ENCODE peak calls at places on chromosomes 7 and 10, in eight cellular contexts. K is HL-60, H is stomach, V is DND-41, I is Karpas-422, G is suprapubic skin, F is fibroblast of lung, C is hepatocyte. M is an unnamed sample.

GRCh38 chr7:128922496-128923410 is 12.2 kb upstream of the KCP start:
- DNase-seq in H (no peak), C (no peak), G (peak; percentile 38), V (no peak), I (no peak), K (no peak), F (no peak), M (peak; percentile 56)

GRCh38 chr7:50502001-50502684 is 52.0 kb upstream of the FIGNL1 start:
- DNase-seq in F (peak; percentile 90), V (no peak), I (no peak), C (peak; percentile 71), H (no peak), G (no peak), K (no peak), M (peak; percentile 87)

GRCh38 chr10:71423268-71423667 is 26.5 kb downstream of the CDH23 start:
- DNase-seq in C (no peak), G (peak; percentile 31), I (no peak), H (no peak), K (no peak), V (no peak), F (no peak), M (no peak)

GRCh38 chr7:132488634-132489302 is 87.5 kb downstream of the PLXNA4 start:
- DNase-seq in H (no peak), F (peak; percentile 33), G (no peak), I (no peak), C (no peak), K (no peak), V (no peak), M (no peak)

GRCh38 chr10:11894381-11895107 is 71.4 kb downstream of the PROSER2 start:
- DNase-seq in I (no peak), F (no peak), G (no peak), V (no peak), H (no peak), C (no peak), K (no peak), M (no peak)

GRCh38 chr7:131898418-131898817 is 342.0 kb upstream of the PODXL start:
- DNase-seq in I (no peak), H (no peak), F (peak; percentile 84), G (no peak), K (peak; percentile 39), V (peak; percentile 50), C (no peak), M (no peak)

GRCh38 chr10:113742466-113742865 is 9.0 kb upstream of the PLEKHS1 start:
- DNase-seq in F (no peak), G (no peak), H (no peak), C (no peak), K (no peak), V (no peak), I (no peak), M (no peak)

GRCh38 chr7:88169717-88170320 is 50.0 kb downstream of the SRI start:
- DNase-seq in K (no peak), I (peak; percentile 46), G (no peak), C (peak; percentile 23), F (no peak), V (no peak), H (no peak), M (no peak)

GRCh38 chr7:75658369-75658768 is 80.4 kb downstream of the HIP1 start:
- DNase-seq in F (no peak), K (no peak), C (no peak), H (no peak), V (no peak), G (no peak), I (no peak), M (no peak)

GRCh38 chr10:77513783-77514331 is 123.8 kb downstream of the KCNMA1 start:
- DNase-seq in K (no peak), V (no peak), H (peak; percentile 52), F (peak; percentile 95), C (peak; percentile 75), I (no peak), G (no peak), M (peak; percentile 89)

DNA sequence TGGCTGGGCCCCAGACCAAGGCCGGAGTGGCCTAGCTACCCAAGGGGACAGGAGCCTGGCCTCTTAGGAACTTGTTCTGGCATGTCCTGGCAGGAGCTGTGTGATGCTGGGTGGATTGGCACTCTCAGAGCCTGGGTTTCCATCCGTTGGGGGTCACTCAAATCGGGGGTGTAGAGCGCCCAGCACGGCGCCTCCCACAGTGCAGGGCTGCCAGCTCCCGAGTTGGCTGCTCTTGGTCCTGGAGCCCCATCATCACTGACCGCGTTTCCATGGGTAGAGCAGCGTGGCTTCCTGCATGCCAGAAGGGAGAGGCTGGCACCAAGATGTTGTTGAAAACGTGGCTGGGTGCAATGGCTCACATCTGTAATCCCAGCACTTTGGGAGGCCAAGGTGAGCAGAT is 70.3 kb downstream of the UNCX start:
- DNase-seq in H (no peak), C (no peak), F (no peak), V (no peak), K (no peak), G (no peak), I (no peak), M (no peak)
- H3K27ac ChIP-seq in H (no peak overlapping the region), C (no peak overlapping the region), F (no peak overlapping the region), V (no peak overlapping the region), K (no peak overlapping the region), G (no peak overlapping the region), I (no peak overlapping the region), M (no peak overlapping the region)

GRCh38 chr10:16728266-16728665 is 89.0 kb downstream of the RSU1 start:
- DNase-seq in F (no peak), H (no peak), K (no peak), C (no peak), I (no peak), G (no peak), V (no peak), M (no peak)
- H3K4me3 ChIP-seq in F (no peak overlapping the region), H (no peak overlapping the region), K (no peak overlapping the region), C (no peak overlapping the region), I (no peak overlapping the region), G (no peak overlapping the region), V (no peak overlapping the region), M (no peak overlapping the region)

DNA sequence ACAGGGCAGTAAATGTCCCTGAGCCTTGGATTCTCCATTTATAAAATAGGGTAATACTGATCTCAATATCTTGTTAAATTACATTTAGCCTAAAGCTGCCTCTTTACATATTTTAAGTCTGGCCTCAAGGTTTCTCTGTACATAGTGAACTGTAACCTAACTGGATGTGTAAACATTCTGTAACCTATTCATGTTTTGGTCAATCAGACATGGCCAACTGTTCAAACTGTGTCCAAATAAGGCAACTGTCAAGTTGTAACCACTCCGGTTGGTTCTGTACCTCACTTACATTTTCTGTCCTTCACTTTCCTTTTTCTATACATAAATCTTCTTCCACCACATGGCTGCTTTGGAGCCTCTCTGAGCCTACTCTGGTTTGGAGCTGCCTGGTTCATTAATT is 107.1 kb upstream of the ITGB1 start:
- DNase-seq in H (no peak), G (no peak), F (no peak), C (no peak), V (no peak), I (no peak), K (no peak), M (no peak)
- H3K27ac ChIP-seq in H (no peak overlapping the region), G (no peak overlapping the region), F (no peak overlapping the region), C (peak overlapping the region; percentile 3), V (no peak overlapping the region), I (no peak overlapping the region), K (no peak overlapping the region), M (no peak overlapping the region)

DNA sequence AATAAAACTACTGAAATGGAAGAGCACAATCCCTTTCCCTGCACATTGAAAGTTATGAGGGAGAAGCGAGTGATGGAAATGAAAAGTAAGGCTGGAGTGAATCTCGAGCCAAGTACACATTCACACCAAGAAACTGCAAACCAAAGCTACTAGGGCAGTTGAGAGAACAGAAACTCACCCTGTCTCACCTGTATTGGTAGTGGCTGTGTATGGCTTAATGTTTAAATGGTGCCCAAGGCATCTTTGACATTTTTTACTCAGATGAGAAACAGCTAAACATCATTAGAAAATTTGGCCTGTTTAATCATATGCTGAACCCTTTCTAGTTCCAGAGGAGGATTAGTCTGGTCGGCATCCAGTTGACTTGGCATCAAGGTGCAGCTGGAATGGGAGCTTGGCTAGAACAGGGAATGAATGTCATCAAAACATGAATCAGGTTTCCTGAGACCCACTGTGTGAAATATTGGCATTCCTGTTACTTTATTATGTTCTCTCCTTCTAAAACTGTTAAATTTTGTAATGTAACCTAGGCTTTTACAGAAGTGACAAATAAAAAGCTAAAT is 840.8 kb downstream of the GRM8 start:
- DNase-seq in I (no peak), K (no peak), H (no peak), F (no peak), G (no peak), C (no peak), V (no peak), M (no peak)
- H3K4me3 ChIP-seq in I (no peak overlapping the region), K (no peak overlapping the region), H (no peak overlapping the region), F (no peak overlapping the region), G (no peak overlapping the region), C (no peak overlapping the region), V (no peak overlapping the region), M (no peak overlapping the region)

GRCh38 chr10:31659665-31660064 is 269.0 kb downstream of the ARHGAP12 start:
- DNase-seq in F (no peak), K (no peak), V (no peak), I (no peak), G (no peak), H (no peak), C (no peak), M (no peak)

GRCh38 chr10:31657471-31657844 is 271.2 kb downstream of the ARHGAP12 start:
- DNase-seq in H (no peak), C (no peak), G (no peak), I (no peak), F (no peak), K (no peak), V (no peak), M (no peak)

GRCh38 chr10:31660301-31660700 is 268.3 kb downstream of the ARHGAP12 start:
- DNase-seq in F (no peak), I (no peak), V (no peak), K (no peak), C (peak; percentile 37), G (no peak), H (no peak), M (no peak)

GRCh38 chr10:31652038-31652437 is 276.6 kb downstream of the ARHGAP12 start:
- DNase-seq in H (no peak), I (no peak), V (no peak), C (no peak), K (no peak), F (no peak), G (no peak), M (no peak)

GRCh38 chr10:31656820-31657470 is 271.7 kb downstream of the ARHGAP12 start:
- DNase-seq in I (no peak), C (no peak), K (no peak), G (no peak), V (no peak), F (peak; percentile 31), H (no peak), M (no peak)
- H3K27ac ChIP-seq in I (no peak overlapping the region), C (peak overlapping the region; percentile 39), K (no peak overlapping the region), G (peak overlapping the region; percentile 66), V (no peak overlapping the region), F (no peak overlapping the region), H (peak overlapping the region; percentile 22), M (peak overlapping the region; percentile 38)

M was measured in coronary artery.